ENCODE peak calls at places on chromosome 19, in four cellular contexts. A is A549, H is heart right ventricle, T is OCI-LY7. J is an unnamed sample. For H3K4me1, the result is how much of the 10 kb centered on the place peaks cover.

GRCh38 chr19:48683349-48683748 is 10.5 kb upstream of the NTN5 start:
- DNase-seq in A (no peak), H (peak), T (peak), J (no peak)

GRCh38 chr19:55355213-55355821 is 798 bp upstream of the COX6B2 start:
- DNase-seq in A (no peak), H (no peak), T (no peak), J (peak)

GRCh38 chr19:55005684-55006488 is 32.2 kb downstream of the GP6 start:
- DNase-seq in A (peak), H (no peak), T (peak), J (peak)

GRCh38 chr19:55241935-55242464 is 13.4 kb upstream of the TMEM86B start:
- DNase-seq in A (no peak), H (no peak), T (no peak), J (no peak)

GRCh38 chr19:8505680-8506401 is 3.4 kb upstream of the PRAM1 start:
- DNase-seq in A (peak), H (peak), T (peak), J (no peak)

GRCh38 chr19:48565090-48565489 is 13.1 kb downstream of the SULT2B1 start:
- DNase-seq in A (peak), H (no peak), T (no peak), J (no peak)

GRCh38 chr19:46471116-46471733 is at the start of gene PNMA8A:
- DNase-seq in A (peak), H (peak), T (no peak), J (no peak)

GRCh38 chr19:10420444-10421239 is at the start of gene PDE4A:
- DNase-seq in A (peak), H (no peak), T (peak), J (no peak)

GRCh38 chr19:14147797-14148605 is 11.6 kb upstream of the ASF1B start:
- DNase-seq in A (peak), H (peak), T (peak), J (peak)

GRCh38 chr19:48628486-48629296 is 8.5 kb downstream of the DBP start:
- DNase-seq in A (no peak), H (no peak), T (no peak), J (no peak)

GRCh38 chr19:13984875-13985741 is 21.0 kb downstream of the RFX1 start:
- DNase-seq in A (no peak), H (no peak), T (peak), J (no peak)

GRCh38 chr19:42154471-42155323 is 22.5 kb upstream of the POU2F2 start:
- DNase-seq in A (no peak), H (no peak), T (peak), J (no peak)

GRCh38 chr19:29645911-29646310 is 19.4 kb upstream of the PLEKHF1 start:
- DNase-seq in A (no peak), H (peak), T (no peak), J (no peak)

GRCh38 chr19:10760268-10760944 is 42.5 kb downstream of the DNM2 start:
- DNase-seq in A (no peak), H (no peak), T (peak), J (no peak)

GRCh38 chr19:48569814-48570213 is 17.8 kb downstream of the SULT2B1 start:
- DNase-seq in A (no peak), H (no peak), T (no peak), J (no peak)

GRCh38 chr19:19460761-19461265 is 54.5 kb downstream of the TSSK6 start:
- DNase-seq in A (no peak), H (peak), T (peak), J (no peak)

GRCh38 chr19:932647-933552 is 7.1 kb downstream of the ARID3A start:
- DNase-seq in A (no peak), H (peak), T (no peak), J (peak)

GRCh38 chr19:23409392-23410048 is 14.2 kb upstream of the ZNF91 start:
- DNase-seq in A (no peak), H (no peak), T (peak), J (no peak)

GRCh38 chr19:55341191-55342043 is 1.7 kb downstream of the KMT5C start:
- DNase-seq in A (peak), H (peak), T (peak), J (no peak)

GRCh38 chr19:47357788-47358680 is 8.9 kb downstream of the DHX34 start:
- DNase-seq in A (peak), H (no peak), T (peak), J (no peak)

GRCh38 chr19:40762754-40763153 is 11.8 kb downstream of the SNRPA start:
- DNase-seq in A (no peak), H (no peak), T (no peak), J (no peak)

GRCh38 chr19:508204-509150 is 1.2 kb downstream of the TPGS1 start:
- DNase-seq in A (no peak), H (no peak), T (no peak), J (no peak)

GRCh38 chr19:8017808-8018207 is 12.4 kb upstream of the ELAVL1 start:
- DNase-seq in A (no peak), H (no peak), T (peak), J (no peak)

GRCh38 chr19:49468746-49469447 is 5.1 kb upstream of the FLT3LG start:
- DNase-seq in A (no peak), H (peak), T (peak), J (peak)

GRCh38 chr19:38850231-38850975 is 617 bp upstream of the HNRNPL start:
- DNase-seq in A (peak), H (peak), T (peak), J (peak)
- H3K4me1 ChIP-seq in A (under half), H (under half), T (under half), J (under half)

DNA sequence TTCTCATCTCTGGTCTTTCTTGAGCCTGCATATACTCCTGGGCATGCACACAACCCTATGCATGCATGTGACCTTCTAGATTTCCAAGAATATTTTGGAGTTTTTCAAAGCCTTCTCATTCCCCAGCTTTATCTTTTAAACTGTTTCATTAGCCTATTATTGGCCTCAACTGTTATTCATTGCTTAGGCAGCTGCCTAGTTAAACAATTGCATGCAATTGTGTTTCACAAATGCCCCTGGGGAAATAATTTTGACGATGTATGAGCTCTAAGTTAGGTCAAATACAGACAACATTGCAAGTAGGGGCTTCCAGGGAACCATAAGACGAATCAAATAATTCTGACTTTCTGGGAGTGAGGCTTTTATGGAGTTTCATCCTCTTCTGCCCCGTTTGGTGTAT is 2.3 kb upstream of the UPK1A start:
- DNase-seq in A (no peak), H (no peak), T (no peak), J (no peak)
- H3K4me1 ChIP-seq in A (under half), H (under half), T (under half), J (under half)

GRCh38 chr19:33905937-33906577 is 109.4 kb downstream of the KCTD15 start:
- DNase-seq in A (peak), H (peak), T (no peak), J (peak)

GRCh38 chr19:33903489-33903850 is 106.8 kb downstream of the KCTD15 start:
- DNase-seq in A (no peak), H (no peak), T (no peak), J (no peak)

GRCh38 chr19:33904681-33905080 is 108.0 kb downstream of the KCTD15 start:
- DNase-seq in A (no peak), H (peak), T (no peak), J (no peak)

GRCh38 chr19:33906578-33907335 is 110.1 kb downstream of the KCTD15 start:
- DNase-seq in A (no peak), H (peak), T (no peak), J (peak)

DNA sequence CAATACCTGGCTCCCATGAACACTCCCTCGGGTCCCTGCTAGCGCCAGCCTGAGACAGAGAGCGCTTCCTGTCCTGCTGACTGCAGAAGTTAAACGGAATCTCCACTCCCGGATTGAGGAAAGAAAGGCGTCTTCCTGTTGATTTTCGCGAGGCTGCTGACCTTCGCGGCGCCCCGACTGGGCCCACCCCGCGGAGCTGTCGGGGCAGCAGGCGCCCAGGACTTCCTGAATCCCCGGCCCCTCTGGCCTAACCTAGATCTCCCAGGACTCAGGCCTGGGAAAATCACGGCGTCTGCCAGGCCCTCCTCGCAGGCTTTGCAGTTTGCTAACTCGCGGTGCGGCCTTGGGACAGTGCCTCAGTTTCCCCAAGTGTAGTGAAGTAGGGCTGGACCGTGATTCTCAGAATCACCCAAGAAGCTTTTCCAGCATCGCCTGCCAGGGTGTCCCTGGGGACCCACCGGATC is 108.8 kb downstream of the KCTD15 start:
- DNase-seq in A (no peak), H (peak), T (no peak), J (peak)
- H3K4me1 ChIP-seq in A (under half), H (under half), T (under half), J (under half)

DNA sequence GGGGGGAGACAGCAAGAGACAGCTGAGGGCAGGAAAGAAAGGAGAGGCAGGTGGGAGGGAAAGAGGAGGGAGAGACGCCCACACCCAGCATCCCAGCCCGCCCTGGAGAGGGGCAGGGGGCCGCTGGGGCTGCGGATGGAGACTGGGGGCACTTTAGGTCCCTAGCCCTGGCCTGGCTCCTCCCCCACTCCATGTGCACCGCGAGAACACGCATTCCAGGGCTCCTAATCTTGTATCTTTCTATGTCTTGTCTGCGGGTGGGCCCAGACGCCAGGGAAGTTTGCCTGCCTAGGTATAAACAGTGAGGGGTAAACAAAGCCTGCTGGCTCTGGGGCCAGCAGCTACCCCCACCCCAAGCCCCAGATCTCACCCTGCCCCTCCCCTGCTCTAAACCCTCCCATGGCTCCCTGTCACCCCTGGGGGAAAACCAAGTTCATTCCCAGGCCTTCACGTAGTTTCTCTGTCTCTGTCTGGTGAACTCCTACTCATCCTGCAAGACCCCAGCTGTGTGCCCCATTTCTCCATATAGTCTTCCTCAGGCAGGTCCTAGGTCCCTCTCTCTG is 5.8 kb downstream of the TLE5 start:
- DNase-seq in A (no peak), H (no peak), T (no peak), J (no peak)
- H3K4me1 ChIP-seq in A (half or more), H (under half), T (under half), J (under half)

GRCh38 chr19:12574036-12574435 is 22.8 kb upstream of the ZNF564 start:
- DNase-seq in A (no peak), H (no peak), T (peak), J (no peak)
- H3K4me1 ChIP-seq in A (under half), H (under half), T (under half), J (under half)

GRCh38 chr19:15282311-15282705 is 50.0 kb downstream of the BRD4 start:
- DNase-seq in A (no peak), H (no peak), T (no peak), J (peak)
- H3K4me1 ChIP-seq in A (half or more), H (half or more), T (half or more), J (half or more)

GRCh38 chr19:38707512-38708114 is 36.7 kb downstream of the CAPN12 start:
- DNase-seq in A (no peak), H (peak), T (no peak), J (no peak)

GRCh38 chr19:38710416-38710702 is 33.9 kb downstream of the CAPN12 start:
- DNase-seq in A (no peak), H (no peak), T (no peak), J (no peak)

GRCh38 chr19:38708413-38709024 is 35.8 kb downstream of the CAPN12 start:
- DNase-seq in A (no peak), H (no peak), T (no peak), J (no peak)

GRCh38 chr19:38709671-38710415 is 34.4 kb downstream of the CAPN12 start:
- DNase-seq in A (no peak), H (no peak), T (no peak), J (no peak)

DNA sequence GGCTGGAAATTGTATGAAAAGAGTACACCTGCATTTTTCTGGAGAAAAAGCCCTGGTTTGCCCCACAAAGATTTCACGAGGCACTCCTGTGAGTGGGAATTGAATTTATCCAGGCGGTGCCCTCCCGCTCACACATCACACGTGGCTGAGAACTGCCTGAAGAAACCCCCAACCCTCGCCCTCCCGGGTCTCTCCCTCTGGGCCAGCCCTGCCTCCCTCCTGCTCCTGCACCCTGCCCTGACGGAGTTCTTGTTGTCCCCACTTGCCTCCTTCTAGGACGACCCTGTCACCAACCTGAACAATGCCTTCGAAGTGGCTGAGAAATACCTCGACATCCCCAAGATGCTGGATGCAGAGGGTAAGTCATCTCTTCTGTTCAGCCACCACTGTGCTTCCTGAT is 35.2 kb downstream of the CAPN12 start:
- DNase-seq in A (no peak), H (no peak), T (no peak), J (no peak)
- H3K4me1 ChIP-seq in A (half or more), H (half or more), T (under half), J (under half)

GRCh38 chr19:3336680-3337523 is 29.5 kb upstream of the NFIC start:
- DNase-seq in A (no peak), H (peak), T (no peak), J (no peak)
- H3K4me1 ChIP-seq in A (under half), H (under half), T (under half), J (under half)